ENCODE peak calls at places on chromosomes 12 and 14, in nine cellular contexts. L, J, Q, B, E, Z, R, H and I are unnamed samples.

GRCh38 chr12:11641522-11641921 is 8.0 kb upstream of the ETV6 start:
- DNase-seq in Z (no peak), E (no peak), J (no peak), B (no peak), R (no peak), L (no peak), H (no peak), Q (no peak), I (no peak)

GRCh38 chr14:100031506-100032281 is 33.5 kb upstream of the EVL start:
- DNase-seq in Q (no peak), Z (peak; percentile 98), L (peak; percentile 36), E (peak; percentile 90), H (no peak), B (peak; percentile 99), R (no peak), J (no peak), I (no peak)

GRCh38 chr12:116323696-116324386 is 46.3 kb upstream of the MED13L start:
- DNase-seq in H (no peak), J (no peak), R (no peak), Q (no peak), E (no peak), B (no peak), L (no peak), Z (no peak), I (no peak)

GRCh38 chr12:55757701-55758100 is 14.8 kb downstream of the GDF11 start:
- DNase-seq in Q (no peak), R (no peak), H (no peak), L (no peak), J (no peak), Z (no peak), E (no peak), B (no peak), I (no peak)

GRCh38 chr12:69024413-69024812 is 91.4 kb upstream of the CPM start:
- DNase-seq in R (no peak), Z (peak; percentile 99), L (no peak), E (peak; percentile 73), H (no peak), B (peak; percentile 96), J (no peak), Q (no peak), I (no peak)

GRCh38 chr12:16553457-16553856 is 52.5 kb downstream of the LMO3 start:
- DNase-seq in H (no peak), Q (no peak), E (no peak), B (no peak), J (no peak), R (no peak), L (no peak), Z (peak; percentile 57), I (no peak)

GRCh38 chr14:100028990-100029677 is 36.1 kb upstream of the EVL start:
- DNase-seq in H (no peak), Z (no peak), J (no peak), E (no peak), Q (no peak), R (no peak), L (no peak), B (no peak), I (no peak)

GRCh38 chr12:130632582-130633174 is 83.4 kb downstream of the RIMBP2 start:
- DNase-seq in J (no peak), R (no peak), Q (no peak), Z (no peak), L (no peak), H (no peak), B (no peak), E (no peak), I (no peak)

GRCh38 chr12:105342464-105342863 is 12.0 kb downstream of the C12orf75 start:
- DNase-seq in B (no peak), H (no peak), L (no peak), J (no peak), R (no peak), E (no peak), Z (no peak), Q (no peak), I (no peak)

GRCh38 chr14:105947599-105947998 is 421.2 kb downstream of the TMEM121 start:
- DNase-seq in Q (no peak), E (no peak), H (no peak), J (no peak), B (no peak), Z (no peak), L (no peak), R (no peak), I (no peak)

GRCh38 chr12:39294712-39295111 is 148.2 kb downstream of the KIF21A start:
- DNase-seq in H (no peak), J (no peak), Q (no peak), L (peak; percentile 38), E (no peak), Z (no peak), R (no peak), B (no peak), I (no peak)

GRCh38 chr14:73261520-73262426 is 24.5 kb downstream of the PAPLN start:
- DNase-seq in L (no peak), H (no peak), B (no peak), J (no peak), Q (no peak), Z (no peak), R (no peak), E (peak; percentile 11), I (no peak)

GRCh38 chr12:45214739-45215418 is 1.0 kb upstream of the ANO6 start:
- DNase-seq in E (peak; percentile 21), Q (no peak), Z (peak; percentile 18), B (no peak), L (no peak), R (no peak), J (no peak), H (peak; percentile 54), I (no peak)

GRCh38 chr14:50395448-50395847 is 1.2 kb downstream of the CDKL1 start:
- DNase-seq in R (no peak), E (no peak), L (no peak), Z (no peak), H (no peak), B (peak; percentile 30), J (no peak), Q (no peak), I (no peak)

GRCh38 chr14:79573486-79573885 is 637.8 kb downstream of the DIO2 start:
- DNase-seq in Q (no peak), R (no peak), H (no peak), E (no peak), Z (no peak), J (no peak), L (no peak), B (no peak), I (no peak)

GRCh38 chr12:91813701-91814100 is 331.9 kb downstream of the BTG1 start:
- DNase-seq in R (no peak), J (no peak), L (no peak), B (no peak), Z (peak; percentile 89), H (no peak), Q (no peak), E (no peak), I (no peak)

GRCh38 chr14:54633076-54633475 is 66.1 kb downstream of the SAMD4A start:
- DNase-seq in E (no peak), Z (no peak), B (no peak), Q (no peak), H (no peak), J (no peak), R (no peak), L (no peak), I (no peak)

GRCh38 chr12:26018926-26019325 is 60.4 kb downstream of the RASSF8 start:
- DNase-seq in J (no peak), Z (no peak), E (no peak), R (no peak), B (peak; percentile 25), H (no peak), L (no peak), Q (no peak), I (no peak)

GRCh38 chr12:51972849-51973273 is 21.4 kb downstream of the ACVR1B start:
- DNase-seq in Z (peak; percentile 78), Q (peak; percentile 65), R (no peak), E (peak; percentile 58), H (no peak), J (peak; percentile 50), B (peak; percentile 88), L (peak; percentile 16), I (peak; percentile 88)

GRCh38 chr12:13425766-13426165 is 229.2 kb downstream of the EMP1 start:
- DNase-seq in E (peak; percentile 77), Q (no peak), H (no peak), Z (peak; percentile 81), L (no peak), J (no peak), R (no peak), B (peak; percentile 18), I (no peak)

GRCh38 chr12:13597166-13597565 is 384.2 kb downstream of the GRIN2B start:
- DNase-seq in E (no peak), Q (no peak), H (no peak), R (no peak), L (peak; percentile 65), B (no peak), J (no peak), Z (no peak), I (no peak)

GRCh38 chr12:32272465-32272864 is 126.9 kb upstream of the FGD4 start:
- DNase-seq in J (no peak), H (peak; percentile 65), L (no peak), Q (no peak), R (no peak), Z (no peak), B (no peak), E (no peak), I (no peak)

GRCh38 chr12:2291182-2291832 is 238.5 kb downstream of the CACNA1C start:
- DNase-seq in E (peak; percentile 37), Q (peak; percentile 64), B (peak; percentile 60), Z (peak; percentile 14), R (peak; percentile 2), H (peak; percentile 85), J (peak; percentile 20), L (peak; percentile 73), I (no peak)

GRCh38 chr12:118044577-118044976 is 16.4 kb downstream of the WSB2 start:
- DNase-seq in Q (no peak), R (no peak), Z (no peak), B (no peak), E (no peak), J (no peak), H (no peak), L (no peak), I (no peak)

GRCh38 chr12:89117448-89118034 is 234.8 kb downstream of the DUSP6 start:
- DNase-seq in Z (peak; percentile 84), H (no peak), J (no peak), Q (no peak), L (peak; percentile 14), E (no peak), R (no peak), B (peak; percentile 90), I (no peak)

GRCh38 chr14:99946652-99947489 is 118.4 kb upstream of the EVL start:
- DNase-seq in E (peak; percentile 77), L (peak; percentile 49), J (peak; percentile 50), H (peak; percentile 74), B (peak; percentile 43), Q (peak; percentile 54), Z (peak; percentile 11), R (peak; percentile 34), I (peak; percentile 35)

GRCh38 chr12:66107451-66107915 is 23.1 kb downstream of the LLPH start:
- DNase-seq in L (peak; percentile 88), Q (peak; percentile 89), Z (peak; percentile 95), E (peak; percentile 84), R (peak; percentile 24), J (peak; percentile 51), B (peak; percentile 98), H (peak; percentile 95), I (no peak)

GRCh38 chr14:90641111-90642010 is 174.9 kb downstream of the TTC7B start:
- DNase-seq in R (no peak), Q (no peak), B (no peak), E (no peak), Z (no peak), H (no peak), J (no peak), L (peak; percentile 17), I (no peak)

GRCh38 chr12:8912910-8913309 is 1.4 kb upstream of the PHC1 start:
- DNase-seq in Z (peak; percentile 80), J (peak; percentile 6), E (no peak), Q (peak; percentile 7), H (peak; percentile 72), R (no peak), B (peak; percentile 11), L (peak; percentile 65), I (peak; percentile 19)

GRCh38 chr12:76108356-76108755 is 23.9 kb upstream of the NAP1L1 start:
- DNase-seq in Q (no peak), R (no peak), H (no peak), Z (no peak), J (no peak), B (no peak), E (no peak), L (no peak), I (no peak)

GRCh38 chr12:103268831-103269514 is 226.8 kb downstream of the C12orf42 start:
- DNase-seq in R (no peak), B (no peak), Q (no peak), Z (no peak), H (no peak), E (no peak), J (no peak), L (no peak), I (peak; percentile 39)